ENCODE peak calls at places on chromosomes 4 and X, in eight cellular contexts. R is SK-N-SH, S is choroid plexus epithelial cell, L is fibroblast of pulmonary artery, E is cardiac fibroblast, H is stomach, P is colonic mucosa, M is astrocyte of the cerebellum. J is an unnamed sample.

GRCh38 chr4:178148106-178148505 is 705.9 kb upstream of the AGA start:
- DNase-seq in P (no peak), H (no peak), S (no peak), L (no peak), E (no peak), M (no peak), R (no peak), J (no peak)

GRCh38 chrX:40153335-40154221 is 55.8 kb upstream of the BCOR start:
- DNase-seq in H (peak), E (no peak), M (no peak), S (peak), P (peak), R (peak), L (peak), J (no peak)

GRCh38 chr4:71614626-71615025 is 169.3 kb downstream of the GC start:
- DNase-seq in P (peak), E (no peak), R (no peak), H (no peak), M (no peak), S (no peak), L (no peak), J (no peak)

GRCh38 chr4:28686618-28687017 is 1826.0 kb downstream of the STIM2 start:
- DNase-seq in P (peak), H (peak), E (peak), S (peak), M (no peak), R (peak), L (peak), J (peak)

GRCh38 chrX:100635989-100636320 is 651 bp downstream of the TSPAN6 start:
- DNase-seq in P (no peak), L (no peak), E (no peak), M (no peak), S (no peak), H (no peak), R (no peak), J (no peak)

GRCh38 chr4:101806914-101807313 is 16.4 kb downstream of the BANK1 start:
- DNase-seq in S (peak), R (no peak), P (no peak), E (peak), M (no peak), L (peak), H (no peak), J (peak)

GRCh38 chr4:174873931-174874330 is 44.2 kb upstream of the ADAM29 start:
- DNase-seq in P (no peak), S (peak), R (peak), L (no peak), M (no peak), H (no peak), E (no peak), J (peak)

GRCh38 chrX:117996918-117997480 is 119.6 kb downstream of the KLHL13 start:
- DNase-seq in R (peak), P (no peak), H (no peak), E (no peak), M (no peak), L (peak), S (no peak), J (no peak)

GRCh38 chrX:49064303-49064702 is 5.5 kb downstream of the CCDC120 start:
- DNase-seq in M (no peak), L (no peak), E (no peak), P (no peak), R (no peak), S (no peak), H (no peak), J (no peak)

GRCh38 chrX:65407157-65407626 is 127.4 kb downstream of the LAS1L start:
- DNase-seq in L (no peak), E (no peak), H (no peak), R (no peak), S (no peak), P (no peak), M (no peak), J (no peak)

GRCh38 chrX:79182616-79183015 is 38.1 kb downstream of the GPR174 start:
- DNase-seq in S (no peak), R (no peak), P (no peak), L (no peak), H (no peak), E (no peak), M (no peak), J (no peak)

GRCh38 chr4:25223770-25224375 is 10.0 kb upstream of the PI4K2B start:
- DNase-seq in P (no peak), M (no peak), R (no peak), E (peak), H (no peak), S (peak), L (peak), J (peak)

GRCh38 chr4:154614306-154614705 is 1.9 kb upstream of the FGG start:
- DNase-seq in R (no peak), P (no peak), E (no peak), H (no peak), S (no peak), L (no peak), M (no peak), J (no peak)

GRCh38 chrX:45351478-45351877 is 150.8 kb upstream of the DIPK2B start:
- DNase-seq in M (peak), P (no peak), H (no peak), S (peak), L (peak), R (no peak), E (peak), J (peak)

GRCh38 chrX:68717663-68718442 is 70.4 kb downstream of the STARD8 start:
- DNase-seq in E (no peak), P (no peak), S (no peak), H (peak), L (no peak), R (no peak), M (no peak), J (no peak)

GRCh38 chr4:89898304-89898716 is 3.7 kb downstream of the MMRN1 start:
- DNase-seq in P (no peak), M (no peak), R (no peak), S (no peak), H (peak), E (no peak), L (no peak), J (no peak)

GRCh38 chrX:39261446-39262147 is 460.3 kb downstream of the MID1IP1 start:
- DNase-seq in H (no peak), R (peak), S (peak), E (peak), P (no peak), L (peak), M (no peak), J (peak)

GRCh38 chr4:95045429-95045828 is 287.7 kb downstream of the BMPR1B start:
- DNase-seq in H (no peak), R (no peak), L (peak), M (no peak), P (no peak), S (peak), E (peak), J (peak)

GRCh38 chr4:24924309-24924781 is 11.5 kb upstream of the CCDC149 start:
- DNase-seq in L (peak), P (no peak), M (peak), S (peak), H (no peak), R (no peak), E (peak), J (peak)

GRCh38 chr4:149077142-149077541 is 634.9 kb upstream of the NR3C2 start:
- DNase-seq in L (no peak), P (no peak), R (no peak), H (no peak), S (no peak), E (no peak), M (no peak), J (no peak)

GRCh38 chrX:154466907-154467306 is 8.8 kb downstream of the PLXNA3 start:
- DNase-seq in S (no peak), P (no peak), M (no peak), H (no peak), E (no peak), L (no peak), R (no peak), J (no peak)

GRCh38 chrX:67732864-67733263 is 189.0 kb downstream of the AR start:
- DNase-seq in R (no peak), S (no peak), E (no peak), P (no peak), L (no peak), H (no peak), M (no peak), J (no peak)

GRCh38 chrX:21382715-21383114 is 8.5 kb downstream of the CNKSR2 start:
- DNase-seq in R (no peak), E (no peak), H (no peak), M (no peak), L (peak), S (peak), P (no peak), J (peak)

GRCh38 chrX:49840679-49841078 is 11.6 kb downstream of the PAGE4 start:
- DNase-seq in E (peak), R (peak), P (peak), L (peak), H (peak), S (peak), M (no peak), J (peak)

GRCh38 chr4:78369691-78370090 is 181.9 kb upstream of the ANXA3 start:
- DNase-seq in P (no peak), M (peak), R (no peak), H (no peak), S (peak), L (no peak), E (no peak), J (no peak)

GRCh38 chr4:55947912-55948725 is 626 bp upstream of the CEP135 start:
- DNase-seq in S (peak), L (peak), M (peak), R (peak), H (no peak), E (peak), P (peak), J (peak)

GRCh38 chr4:86554641-86555040 is 39.5 kb upstream of the PTPN13 start:
- DNase-seq in R (no peak), E (no peak), P (no peak), M (no peak), S (no peak), H (no peak), L (no peak), J (peak)

GRCh38 chrX:132146456-132146855 is 18.6 kb upstream of the FRMD7 start:
- DNase-seq in R (no peak), M (no peak), E (no peak), S (no peak), H (no peak), L (no peak), P (no peak), J (no peak)

GRCh38 chr4:6421397-6421796 is 51.0 kb downstream of the PPP2R2C start:
- DNase-seq in S (no peak), E (no peak), P (no peak), M (no peak), H (no peak), R (no peak), L (no peak), J (no peak)

GRCh38 chr4:101599620-101600019 is 190.9 kb upstream of the BANK1 start:
- DNase-seq in E (peak), R (no peak), P (no peak), H (no peak), S (peak), M (no peak), L (peak), J (peak)

GRCh38 chr4:173448103-173448502 is 49.2 kb upstream of the SCRG1 start:
- DNase-seq in E (peak), P (no peak), H (no peak), R (peak), M (no peak), S (peak), L (peak), J (peak)

GRCh38 chr4:5206391-5206790 is 155.1 kb downstream of the STK32B start:
- DNase-seq in L (peak), R (no peak), E (peak), M (peak), S (no peak), H (no peak), P (peak), J (no peak)

GRCh38 chr4:67892905-67893304 is 9.1 kb upstream of the TMPRSS11D start:
- DNase-seq in L (no peak), E (no peak), H (no peak), P (no peak), R (no peak), M (no peak), S (no peak), J (no peak)

GRCh38 chrX:54776987-54777672 is 20.9 kb downstream of the ITIH6 start:
- DNase-seq in L (no peak), R (no peak), E (no peak), M (no peak), H (no peak), S (no peak), P (no peak), J (no peak)

GRCh38 chrX:154458116-154458953 is at the start of gene PLXNA3:
- DNase-seq in P (no peak), H (peak), R (peak), M (no peak), L (no peak), E (peak), S (peak), J (no peak)

GRCh38 chr4:105106416-105106815 is 40.3 kb upstream of the TET2 start:
- DNase-seq in H (no peak), P (no peak), L (peak), E (peak), M (no peak), R (no peak), S (peak), J (peak)

GRCh38 chr4:56004235-56004634 is 55.5 kb downstream of the CEP135 start:
- DNase-seq in M (no peak), L (no peak), H (no peak), E (no peak), R (no peak), P (no peak), S (no peak), J (no peak)

GRCh38 chrX:45847966-45848365 is 647.3 kb upstream of the DIPK2B start:
- DNase-seq in L (no peak), P (no peak), S (peak), M (no peak), H (no peak), E (no peak), R (no peak), J (no peak)

GRCh38 chrX:5242091-5242790 is 986.4 kb downstream of the NLGN4X start:
- DNase-seq in E (no peak), M (no peak), H (no peak), S (no peak), L (no peak), R (no peak), P (no peak), J (no peak)

GRCh38 chr4:111806331-111806730 is 338.9 kb upstream of the FAM241A start:
- DNase-seq in E (no peak), R (peak), L (no peak), S (no peak), H (no peak), M (no peak), P (no peak), J (no peak)
- TF ChIP-seq CTCF in E (no peak), R (no peak), L (no peak), S (peak), H (no peak), M (peak), P (no peak), J (no peak)

GRCh38 chr4:110799171-110799570 is 176.3 kb upstream of the PITX2 start:
- DNase-seq in P (no peak), S (no peak), L (no peak), E (no peak), R (no peak), M (no peak), H (no peak), J (no peak)
- H3K4me3 ChIP-seq in P (no peak), S (no peak), L (no peak), E (no peak), R (no peak), M (no peak), H (no peak), J (no peak)

GRCh38 chrX:42720209-42720608 is 57.8 kb downstream of the PPP1R2C start:
- DNase-seq in L (no peak), H (no peak), E (no peak), R (no peak), P (no peak), S (no peak), M (no peak), J (no peak)

GRCh38 chrX:42714981-42715688 is 62.8 kb downstream of the PPP1R2C start:
- DNase-seq in H (peak), L (no peak), P (peak), M (peak), S (peak), E (no peak), R (peak), J (no peak)

GRCh38 chrX:42710452-42710851 is 67.5 kb downstream of the PPP1R2C start:
- DNase-seq in R (no peak), H (no peak), P (no peak), E (no peak), M (no peak), L (no peak), S (no peak), J (no peak)

GRCh38 chrX:42715689-42716022 is 62.3 kb downstream of the PPP1R2C start:
- DNase-seq in M (no peak), E (no peak), S (no peak), H (no peak), P (no peak), R (no peak), L (no peak), J (no peak)
- TF ChIP-seq CTCF in M (no peak), E (no peak), S (no peak), H (no peak), P (no peak), R (no peak), L (no peak), J (no peak)

GRCh38 chrX:17828156-17828555 is 32.9 kb downstream of the RAI2 start:
- DNase-seq in E (no peak), P (no peak), S (no peak), H (no peak), L (no peak), M (no peak), R (no peak), J (no peak)
- H3K4me3 ChIP-seq in E (no peak), P (no peak), S (no peak), H (no peak), L (no peak), M (no peak), R (no peak), J (no peak)

GRCh38 chr4:42632653-42633382 is 24.1 kb downstream of the ATP8A1 start:
- DNase-seq in P (no peak), S (no peak), M (no peak), L (no peak), R (no peak), E (no peak), H (no peak), J (no peak)
- TF ChIP-seq CTCF in P (no peak), S (no peak), M (no peak), L (no peak), R (no peak), E (no peak), H (no peak), J (no peak)

GRCh38 chrX:9339603-9340569 is 125.0 kb upstream of the TBL1X start:
- DNase-seq in H (no peak), M (no peak), L (no peak), S (no peak), P (no peak), E (no peak), R (no peak), J (peak)

GRCh38 chrX:9343971-9344370 is 120.9 kb upstream of the TBL1X start:
- DNase-seq in M (no peak), E (no peak), S (no peak), L (no peak), H (no peak), P (no peak), R (no peak), J (no peak)

GRCh38 chrX:9340619-9341304 is 124.1 kb upstream of the TBL1X start:
- DNase-seq in M (no peak), L (peak), H (peak), S (peak), P (peak), E (peak), R (peak), J (peak)

GRCh38 chrX:9341305-9342201 is 123.3 kb upstream of the TBL1X start:
- DNase-seq in S (peak), L (peak), H (peak), E (peak), P (peak), M (no peak), R (peak), J (peak)

DNA sequence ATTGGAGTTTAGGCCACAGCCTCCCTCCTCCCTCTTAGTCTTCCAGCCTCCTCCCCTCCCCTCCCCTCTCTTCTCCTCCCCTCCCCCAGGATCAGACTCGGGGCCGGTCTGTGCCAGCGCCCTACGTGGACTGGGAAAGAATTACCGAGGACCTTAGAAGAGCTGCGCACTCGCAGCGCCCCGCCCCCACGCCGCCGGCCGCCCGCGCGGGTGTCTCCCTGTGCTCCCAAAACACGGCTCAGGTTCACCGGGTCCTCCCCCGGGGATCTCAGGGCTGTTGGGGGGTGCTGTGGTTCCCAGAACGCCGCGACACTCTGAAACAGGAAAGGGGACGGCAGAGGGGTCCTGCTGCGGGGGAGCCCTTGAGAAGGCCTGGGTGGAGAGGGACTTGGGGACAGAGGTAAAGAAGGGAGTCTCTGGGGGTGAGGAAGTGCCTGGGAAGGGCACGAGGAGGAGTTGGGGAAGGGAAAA is 122.2 kb upstream of the TBL1X start:
- DNase-seq in M (no peak), R (peak), S (peak), E (peak), L (peak), P (peak), H (peak), J (peak)
- H3K4me3 ChIP-seq in M (no peak), R (no peak), S (peak), E (no peak), L (peak), P (no peak), H (peak), J (peak)

DNA sequence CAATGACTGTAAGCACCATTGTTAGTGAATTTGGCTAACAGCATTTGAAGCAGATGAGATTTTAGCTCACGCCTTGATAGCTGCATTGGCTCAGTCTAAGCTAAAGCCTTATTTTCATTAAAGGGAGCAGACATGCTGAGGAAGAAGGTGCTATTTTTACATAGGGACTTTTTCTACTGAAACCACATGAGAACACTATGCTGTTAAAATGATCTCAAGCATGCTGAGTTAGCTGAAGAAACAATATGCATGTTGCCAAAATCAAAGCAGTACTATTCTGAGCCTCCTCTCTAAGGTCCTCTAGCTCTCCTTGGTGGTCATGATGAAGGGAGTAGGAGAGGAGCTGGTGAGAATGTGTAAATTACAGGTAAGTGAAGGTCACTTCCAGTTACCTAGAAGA is 134.4 kb upstream of the JADE1 start:
- DNase-seq in E (no peak), P (no peak), S (peak), L (no peak), M (no peak), R (no peak), H (no peak), J (peak)
- TF ChIP-seq CTCF in E (no peak), P (no peak), S (peak), L (no peak), M (no peak), R (no peak), H (no peak), J (no peak)

DNA sequence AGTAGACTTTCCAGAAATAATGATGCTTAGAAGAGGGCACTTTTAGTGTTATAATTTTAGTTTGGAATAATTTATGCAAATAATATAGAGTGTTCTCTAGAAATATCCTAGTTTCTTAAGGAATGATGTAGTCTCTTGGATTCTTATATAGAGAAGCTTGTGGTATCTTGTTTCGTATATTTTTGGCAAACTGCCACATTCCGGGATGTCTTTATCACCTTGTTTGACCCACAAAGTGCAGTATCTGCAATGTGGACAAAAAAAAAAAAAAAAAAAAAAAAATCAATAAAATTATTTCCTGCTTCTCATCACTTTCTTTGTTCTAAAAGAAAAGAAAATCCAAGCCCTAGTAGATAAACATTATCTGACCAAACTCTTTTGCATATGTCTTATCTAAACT is 1577.7 kb upstream of the TENM3 start:
- DNase-seq in P (no peak), M (no peak), R (no peak), E (no peak), H (no peak), S (no peak), L (no peak), J (no peak)
- H3K4me3 ChIP-seq in P (no peak), M (no peak), R (no peak), E (no peak), H (no peak), S (no peak), L (no peak), J (no peak)